ENCODE peak calls at places on chromosomes 4 and X, in five cellular contexts. One of them, this sample, is unnamed.

GRCh38 chrX:18809641-18810040 is 102.2 kb downstream of the PPEF1 start:
- DNase-seq in stomach: no peak
- DNase-seq in osteoblast: no peak
- DNase-seq in brain microvascular endothelial cell: no peak
- DNase-seq in heart right ventricle: no peak
- DNase-seq in this sample: no peak

GRCh38 chr4:13170131-13170530 is 314.0 kb downstream of the RAB28 start:
- DNase-seq in stomach: no peak
- DNase-seq in osteoblast: no peak
- DNase-seq in brain microvascular endothelial cell: no peak
- DNase-seq in heart right ventricle: no peak
- DNase-seq in this sample: no peak

GRCh38 chr4:2807571-2807970 is 14.7 kb downstream of the SH3BP2 start:
- DNase-seq in stomach: no peak
- DNase-seq in osteoblast: no peak
- DNase-seq in brain microvascular endothelial cell: no peak
- DNase-seq in heart right ventricle: no peak
- DNase-seq in this sample: no peak

GRCh38 chr4:92305148-92305877 is 1.5 kb downstream of the GRID2 start:
- DNase-seq in stomach: peak
- DNase-seq in osteoblast: peak
- DNase-seq in brain microvascular endothelial cell: peak
- DNase-seq in heart right ventricle: peak
- DNase-seq in this sample: no peak

GRCh38 chrX:51420610-51421009 is 75.8 kb downstream of the NUDT11 start:
- DNase-seq in stomach: no peak
- DNase-seq in osteoblast: no peak
- DNase-seq in brain microvascular endothelial cell: peak
- DNase-seq in heart right ventricle: peak
- DNase-seq in this sample: peak

GRCh38 chr4:133151301-133151680 is 2.2 kb downstream of the PCDH10 start:
- DNase-seq in stomach: no peak
- DNase-seq in osteoblast: peak
- DNase-seq in brain microvascular endothelial cell: no peak
- DNase-seq in heart right ventricle: no peak
- DNase-seq in this sample: no peak

GRCh38 chr4:121796283-121796682 is 4.8 kb upstream of the EXOSC9 start:
- DNase-seq in stomach: no peak
- DNase-seq in osteoblast: peak
- DNase-seq in brain microvascular endothelial cell: no peak
- DNase-seq in heart right ventricle: no peak
- DNase-seq in this sample: no peak

GRCh38 chr4:134906404-134907023 is 704.9 kb upstream of the PABPC4L start:
- DNase-seq in stomach: no peak
- DNase-seq in osteoblast: no peak
- DNase-seq in brain microvascular endothelial cell: no peak
- DNase-seq in heart right ventricle: no peak
- DNase-seq in this sample: peak

GRCh38 chr4:87032884-87033533 is 98.2 kb downstream of the AFF1 start:
- DNase-seq in stomach: no peak
- DNase-seq in osteoblast: peak
- DNase-seq in brain microvascular endothelial cell: peak
- DNase-seq in heart right ventricle: no peak
- DNase-seq in this sample: peak

GRCh38 chrX:150513564-150513963 is 54.9 kb upstream of the MTM1 start:
- DNase-seq in stomach: no peak
- DNase-seq in osteoblast: no peak
- DNase-seq in brain microvascular endothelial cell: no peak
- DNase-seq in heart right ventricle: no peak
- DNase-seq in this sample: no peak

GRCh38 chr4:154277164-154277563 is 214.4 kb downstream of the DCHS2 start:
- DNase-seq in stomach: no peak
- DNase-seq in osteoblast: no peak
- DNase-seq in brain microvascular endothelial cell: no peak
- DNase-seq in heart right ventricle: no peak
- DNase-seq in this sample: no peak

GRCh38 chr4:107279729-107280128 is 243.6 kb upstream of the DKK2 start:
- DNase-seq in stomach: no peak
- DNase-seq in osteoblast: no peak
- DNase-seq in brain microvascular endothelial cell: peak
- DNase-seq in heart right ventricle: no peak
- DNase-seq in this sample: peak

GRCh38 chrX:80984118-80984517 is 174.4 kb upstream of the BRWD3 start:
- DNase-seq in stomach: no peak
- DNase-seq in osteoblast: no peak
- DNase-seq in brain microvascular endothelial cell: no peak
- DNase-seq in heart right ventricle: no peak
- DNase-seq in this sample: no peak

GRCh38 chr4:23966720-23967119 is 76.9 kb upstream of the PPARGC1A start:
- DNase-seq in stomach: no peak
- DNase-seq in osteoblast: no peak
- DNase-seq in brain microvascular endothelial cell: no peak
- DNase-seq in heart right ventricle: no peak
- DNase-seq in this sample: no peak

GRCh38 chr4:38150021-38150671 is 189.9 kb downstream of the PTTG2 start:
- DNase-seq in stomach: no peak
- DNase-seq in osteoblast: peak
- DNase-seq in brain microvascular endothelial cell: peak
- DNase-seq in heart right ventricle: no peak
- DNase-seq in this sample: no peak

GRCh38 chrX:12955882-12956703 is 18.8 kb upstream of the TMSB4X start:
- DNase-seq in stomach: peak
- DNase-seq in osteoblast: peak
- DNase-seq in brain microvascular endothelial cell: peak
- DNase-seq in heart right ventricle: peak
- DNase-seq in this sample: no peak

GRCh38 chr4:169305651-169306050 is 34.9 kb upstream of the SH3RF1 start:
- DNase-seq in stomach: no peak
- DNase-seq in osteoblast: no peak
- DNase-seq in brain microvascular endothelial cell: peak
- DNase-seq in heart right ventricle: peak
- DNase-seq in this sample: no peak

GRCh38 chr4:168484626-168485025 is 4.3 kb upstream of the DDX60L start:
- DNase-seq in stomach: no peak
- DNase-seq in osteoblast: peak
- DNase-seq in brain microvascular endothelial cell: peak
- DNase-seq in heart right ventricle: no peak
- DNase-seq in this sample: no peak

GRCh38 chr4:783133-783541 is 42.8 kb downstream of the CPLX1 start:
- DNase-seq in stomach: no peak
- DNase-seq in osteoblast: peak
- DNase-seq in brain microvascular endothelial cell: no peak
- DNase-seq in heart right ventricle: no peak
- DNase-seq in this sample: no peak

GRCh38 chrX:16702700-16703599 is 9.5 kb downstream of the CTPS2 start:
- DNase-seq in stomach: no peak
- DNase-seq in osteoblast: no peak
- DNase-seq in brain microvascular endothelial cell: no peak
- DNase-seq in heart right ventricle: no peak
- DNase-seq in this sample: no peak

GRCh38 chrX:39508300-39508692 is 589.5 kb downstream of the BCOR start:
- DNase-seq in stomach: no peak
- DNase-seq in osteoblast: no peak
- DNase-seq in brain microvascular endothelial cell: no peak
- DNase-seq in heart right ventricle: no peak
- DNase-seq in this sample: no peak

GRCh38 chr4:48706741-48707140 is 73.3 kb downstream of the FRYL start:
- DNase-seq in stomach: peak
- DNase-seq in osteoblast: no peak
- DNase-seq in brain microvascular endothelial cell: no peak
- DNase-seq in heart right ventricle: no peak
- DNase-seq in this sample: no peak

GRCh38 chrX:151902813-151903591 is 9.7 kb upstream of the MAGEA4 start:
- DNase-seq in stomach: no peak
- DNase-seq in osteoblast: peak
- DNase-seq in brain microvascular endothelial cell: peak
- DNase-seq in heart right ventricle: peak
- DNase-seq in this sample: peak

DNA sequence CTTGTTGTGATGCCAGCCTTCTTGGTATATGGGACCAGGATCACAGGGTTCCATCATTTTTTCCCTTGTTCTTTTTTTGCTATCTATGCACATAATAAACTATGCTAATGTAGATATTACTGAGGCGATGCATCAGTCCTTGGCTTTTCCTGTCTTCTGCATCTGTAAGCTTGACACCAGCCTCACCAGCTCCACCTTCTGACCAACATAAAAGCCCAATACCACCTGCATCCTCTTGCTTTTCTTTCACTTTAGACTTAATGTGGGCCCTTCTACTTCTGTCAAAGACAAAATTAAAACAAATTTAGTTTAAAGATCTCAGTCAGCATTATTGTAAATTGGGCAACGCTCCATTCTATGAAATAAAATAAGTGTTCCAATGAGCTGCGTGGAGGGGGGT is 1718.8 kb upstream of the PCDH10 start:
- DNase-seq in stomach: no peak
- DNase-seq in osteoblast: no peak
- DNase-seq in brain microvascular endothelial cell: no peak
- DNase-seq in heart right ventricle: no peak
- DNase-seq in this sample: no peak
- TF ChIP-seq CTCF in stomach: no peak
- TF ChIP-seq CTCF in osteoblast: no peak
- TF ChIP-seq CTCF in brain microvascular endothelial cell: peak
- TF ChIP-seq CTCF in heart right ventricle: no peak
- TF ChIP-seq CTCF in this sample: peak

DNA sequence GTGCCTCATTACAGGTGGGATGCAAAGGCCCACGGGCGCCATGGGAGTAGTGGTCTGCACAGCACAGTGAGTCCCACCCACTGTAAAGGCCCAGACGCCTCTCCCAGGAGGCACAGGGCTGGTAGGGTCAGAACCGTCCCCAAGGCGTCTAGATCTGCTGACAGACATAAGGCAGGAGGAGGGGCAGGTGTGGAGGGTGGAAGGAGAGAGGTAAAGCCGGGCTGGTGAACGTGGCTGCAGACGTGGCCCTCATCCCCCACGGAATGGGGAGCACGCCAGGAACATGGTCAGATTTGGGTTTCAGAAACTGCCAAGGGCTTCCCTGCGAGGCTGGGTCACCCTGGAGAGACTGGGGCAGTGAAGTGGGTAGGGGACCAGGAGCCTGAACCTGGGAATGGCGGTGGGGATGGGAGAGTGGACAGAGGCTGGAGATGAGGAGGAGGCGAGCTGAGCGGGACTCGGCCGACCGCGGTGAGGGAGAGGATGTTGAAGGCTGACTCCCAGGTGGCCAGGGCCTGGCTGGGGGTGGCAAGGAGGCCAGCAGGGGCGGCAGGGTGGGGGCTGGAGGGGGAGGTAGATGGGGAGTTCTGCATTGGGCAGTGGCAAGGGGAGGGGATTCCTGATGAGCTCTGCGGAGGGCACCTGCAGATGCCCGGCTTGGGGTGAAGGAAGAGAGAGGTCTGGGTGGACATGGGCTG is 184.9 kb downstream of the AFAP1 start:
- DNase-seq in stomach: no peak
- DNase-seq in osteoblast: no peak
- DNase-seq in brain microvascular endothelial cell: no peak
- DNase-seq in heart right ventricle: no peak
- DNase-seq in this sample: no peak
- H3K4me3 ChIP-seq in stomach: no peak
- H3K4me3 ChIP-seq in osteoblast: no peak
- H3K4me3 ChIP-seq in brain microvascular endothelial cell: no peak
- H3K4me3 ChIP-seq in heart right ventricle: no peak
- H3K4me3 ChIP-seq in this sample: no peak

GRCh38 chrX:144896323-144896722 is 351.0 kb upstream of the SPANXN1 start:
- DNase-seq in stomach: no peak
- DNase-seq in osteoblast: peak
- DNase-seq in brain microvascular endothelial cell: no peak
- DNase-seq in heart right ventricle: no peak
- DNase-seq in this sample: no peak
- TF ChIP-seq CTCF in stomach: no peak
- TF ChIP-seq CTCF in osteoblast: peak
- TF ChIP-seq CTCF in brain microvascular endothelial cell: peak
- TF ChIP-seq CTCF in heart right ventricle: no peak
- TF ChIP-seq CTCF in this sample: no peak

DNA sequence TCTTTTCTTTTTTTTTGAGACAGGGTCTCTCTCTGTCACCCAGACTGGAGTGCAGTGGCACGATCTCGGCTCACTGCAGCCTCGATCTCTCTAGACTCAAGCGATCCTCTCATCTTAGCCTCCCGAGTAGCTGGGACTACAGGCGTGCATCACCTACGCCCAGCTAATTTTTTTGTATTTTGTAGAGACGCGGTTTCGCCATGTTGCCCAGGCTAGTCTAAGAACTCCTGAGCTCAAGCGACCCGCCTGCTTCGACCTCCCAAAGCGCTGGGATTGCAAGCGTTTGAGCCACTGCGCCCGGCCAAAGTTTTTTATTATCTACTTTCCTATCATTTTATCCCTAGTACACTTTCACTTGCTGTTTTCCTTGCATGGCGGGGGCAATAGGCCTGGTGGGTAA is 1.4 kb downstream of the UBA6 start:
- DNase-seq in stomach: no peak
- DNase-seq in osteoblast: peak
- DNase-seq in brain microvascular endothelial cell: no peak
- DNase-seq in heart right ventricle: no peak
- DNase-seq in this sample: no peak
- H3K4me3 ChIP-seq in stomach: no peak
- H3K4me3 ChIP-seq in osteoblast: peak
- H3K4me3 ChIP-seq in brain microvascular endothelial cell: peak
- H3K4me3 ChIP-seq in heart right ventricle: peak
- H3K4me3 ChIP-seq in this sample: peak

GRCh38 chr4:184169225-184169867 is 48.3 kb downstream of the ENPP6 start:
- DNase-seq in stomach: no peak
- DNase-seq in osteoblast: no peak
- DNase-seq in brain microvascular endothelial cell: no peak
- DNase-seq in heart right ventricle: no peak
- DNase-seq in this sample: no peak

GRCh38 chr4:184167576-184167975 is 50.1 kb downstream of the ENPP6 start:
- DNase-seq in stomach: no peak
- DNase-seq in osteoblast: no peak
- DNase-seq in brain microvascular endothelial cell: no peak
- DNase-seq in heart right ventricle: no peak
- DNase-seq in this sample: no peak

GRCh38 chr4:184168406-184169019 is 49.2 kb downstream of the ENPP6 start:
- DNase-seq in stomach: peak
- DNase-seq in osteoblast: peak
- DNase-seq in brain microvascular endothelial cell: peak
- DNase-seq in heart right ventricle: peak
- DNase-seq in this sample: no peak

GRCh38 chr4:184165291-184165690 is 52.4 kb downstream of the ENPP6 start:
- DNase-seq in stomach: no peak
- DNase-seq in osteoblast: no peak
- DNase-seq in brain microvascular endothelial cell: peak
- DNase-seq in heart right ventricle: no peak
- DNase-seq in this sample: no peak

GRCh38 chr4:184166736-184167135 is 50.9 kb downstream of the ENPP6 start:
- DNase-seq in stomach: no peak
- DNase-seq in osteoblast: no peak
- DNase-seq in brain microvascular endothelial cell: no peak
- DNase-seq in heart right ventricle: no peak
- DNase-seq in this sample: no peak
- TF ChIP-seq CTCF in stomach: no peak
- TF ChIP-seq CTCF in osteoblast: no peak
- TF ChIP-seq CTCF in brain microvascular endothelial cell: no peak
- TF ChIP-seq CTCF in heart right ventricle: no peak
- TF ChIP-seq CTCF in this sample: no peak

GRCh38 chrX:105328773-105329172 is 108.3 kb upstream of the TEX13A start:
- DNase-seq in stomach: no peak
- DNase-seq in osteoblast: no peak
- DNase-seq in brain microvascular endothelial cell: no peak
- DNase-seq in heart right ventricle: no peak
- DNase-seq in this sample: no peak

GRCh38 chrX:105323951-105324350 is 103.5 kb upstream of the TEX13A start:
- DNase-seq in stomach: no peak
- DNase-seq in osteoblast: no peak
- DNase-seq in brain microvascular endothelial cell: peak
- DNase-seq in heart right ventricle: no peak
- DNase-seq in this sample: no peak
- H3K4me3 ChIP-seq in stomach: no peak
- H3K4me3 ChIP-seq in osteoblast: no peak
- H3K4me3 ChIP-seq in brain microvascular endothelial cell: no peak
- H3K4me3 ChIP-seq in heart right ventricle: no peak
- H3K4me3 ChIP-seq in this sample: no peak